ENCODE peak calls at places on chromosomes 4 and X, in eight cellular contexts. L, V, X, H, Z, D, R and K are unnamed samples.
A peak's percentile ranks its signal among the peaks of the same experiment; 100 is the strongest.

GRCh38 chrX:12950851-12951589 is 23.9 kb upstream of the TMSB4X start:
- DNase-seq in L (peak; percentile 81), V (peak; percentile 78), X (no peak), H (no peak), Z (peak; percentile 92), D (peak; percentile 76), R (peak; percentile 83), K (peak; percentile 52)

GRCh38 chr4:55666535-55666934 is 30.4 kb upstream of the NMU start:
- DNase-seq in L (no peak), V (no peak), X (no peak), H (no peak), Z (no peak), D (no peak), R (no peak), K (no peak)

GRCh38 chrX:38651625-38652601 is 90.6 kb downstream of the TSPAN7 start:
- DNase-seq in L (no peak), V (no peak), X (no peak), H (no peak), Z (no peak), D (no peak), R (no peak), K (no peak)

GRCh38 chr4:25180524-25181131 is 20.4 kb upstream of the SEPSECS start:
- DNase-seq in L (peak; percentile 24), V (no peak), X (no peak), H (no peak), Z (no peak), D (peak; percentile 39), R (peak; percentile 35), K (no peak)

GRCh38 chrX:10568428-10568827 is 52.0 kb downstream of the MID1 start:
- DNase-seq in L (no peak), V (no peak), X (no peak), H (no peak), Z (no peak), D (no peak), R (no peak), K (no peak)

GRCh38 chr4:78119698-78120097 is 62.6 kb downstream of the FRAS1 start:
- DNase-seq in L (no peak), V (no peak), X (no peak), H (no peak), Z (no peak), D (no peak), R (no peak), K (no peak)

GRCh38 chr4:122218762-122219161 is 66.6 kb downstream of the BLTP1 start:
- DNase-seq in L (no peak), V (no peak), X (no peak), H (no peak), Z (no peak), D (no peak), R (no peak), K (no peak)

GRCh38 chr4:107824367-107825071 is at the start of gene SGMS2:
- DNase-seq in L (no peak), V (peak; percentile 68), X (peak; percentile 93), H (peak; percentile 91), Z (peak; percentile 90), D (peak; percentile 24), R (peak; percentile 69), K (peak; percentile 12)

GRCh38 chr4:106541253-106541652 is 172.7 kb upstream of the GIMD1 start:
- DNase-seq in L (no peak), V (no peak), X (no peak), H (no peak), Z (no peak), D (no peak), R (no peak), K (no peak)

GRCh38 chr4:162131256-162131655 is 32.5 kb downstream of the FSTL5 start:
- DNase-seq in L (no peak), V (no peak), X (no peak), H (no peak), Z (no peak), D (no peak), R (no peak), K (no peak)

GRCh38 chrX:148562846-148563245 is 62.4 kb downstream of the AFF2 start:
- DNase-seq in L (no peak), V (no peak), X (no peak), H (no peak), Z (no peak), D (no peak), R (no peak), K (no peak)

GRCh38 chrX:133580630-133581029 is 165.3 kb upstream of the GPC4 start:
- DNase-seq in L (no peak), V (no peak), X (no peak), H (no peak), Z (no peak), D (no peak), R (no peak), K (no peak)

GRCh38 chr4:184762100-184762499 is 28.2 kb upstream of the CENPU start:
- DNase-seq in L (peak; percentile 62), V (no peak), X (no peak), H (no peak), Z (no peak), D (no peak), R (no peak), K (peak; percentile 20)

GRCh38 chr4:145553375-145553774 is 65.8 kb upstream of the MMAA start:
- DNase-seq in L (no peak), V (no peak), X (no peak), H (no peak), Z (no peak), D (no peak), R (no peak), K (no peak)

GRCh38 chrX:106007815-106008214 is 30.7 kb downstream of the SERPINA7 start:
- DNase-seq in L (no peak), V (no peak), X (no peak), H (no peak), Z (no peak), D (no peak), R (no peak), K (no peak)

GRCh38 chrX:37685452-37686347 is at the start of gene XK:
- DNase-seq in L (no peak), V (peak; percentile 2), X (peak; percentile 55), H (peak; percentile 51), Z (peak; percentile 81), D (peak; percentile 25), R (peak; percentile 74), K (peak; percentile 23)

GRCh38 chrX:24260827-24261550 is 52.9 kb downstream of the SUPT20HL2 start:
- DNase-seq in L (peak; percentile 77), V (no peak), X (peak; percentile 70), H (peak; percentile 16), Z (no peak), D (peak; percentile 37), R (no peak), K (no peak)

GRCh38 chr4:168978001-168978700 is 31.9 kb downstream of the CBR4 start:
- DNase-seq in L (no peak), V (no peak), X (no peak), H (no peak), Z (no peak), D (no peak), R (no peak), K (no peak)

GRCh38 chrX:2507904-2508630 is 7.3 kb upstream of the DHRSX start:
- DNase-seq in L (no peak), V (no peak), X (peak; percentile 8), H (no peak), Z (peak; percentile 36), D (no peak), R (no peak), K (no peak)

GRCh38 chrX:15751160-15751819 is 13.2 kb downstream of the CA5B start:
- DNase-seq in L (no peak), V (no peak), X (no peak), H (no peak), Z (no peak), D (no peak), R (no peak), K (peak; percentile 17)

GRCh38 chrX:15749642-15750610 is 11.9 kb downstream of the CA5B start:
- DNase-seq in L (no peak), V (no peak), X (peak; percentile 46), H (no peak), Z (no peak), D (peak; percentile 59), R (no peak), K (peak; percentile 36)

GRCh38 chrX:15755091-15755490 is 17.0 kb downstream of the CA5B start:
- DNase-seq in L (no peak), V (no peak), X (no peak), H (no peak), Z (no peak), D (no peak), R (no peak), K (no peak)

GRCh38 chrX:15747626-15748173 is 9.6 kb downstream of the CA5B start:
- DNase-seq in L (no peak), V (no peak), X (no peak), H (no peak), Z (no peak), D (no peak), R (no peak), K (no peak)

GRCh38 chrX:15750611-15751159 is 12.6 kb downstream of the CA5B start:
- DNase-seq in L (no peak), V (no peak), X (no peak), H (no peak), Z (no peak), D (no peak), R (no peak), K (no peak)
- H3K4me1 ChIP-seq in L (no peaks in the 10 kb centered on the region), V (peaks cover 10% of the 10 kb centered on the region), X (peaks cover 8% of the 10 kb centered on the region), H (no peaks in the 10 kb centered on the region), Z (peaks cover 16% of the 10 kb centered on the region), D (no peaks in the 10 kb centered on the region), R (peaks cover 7% of the 10 kb centered on the region), K (peaks cover 63% of the 10 kb centered on the region)

GRCh38 chrX:29911673-29912072 is 303.7 kb upstream of the MAGEB2 start:
- DNase-seq in L (no peak), V (no peak), X (no peak), H (no peak), Z (no peak), D (no peak), R (no peak), K (no peak)
- TF ChIP-seq CTCF in L (no peak), V (peak; percentile 31), X (no peak), H (no peak), Z (no peak), D (no peak), R (peak; percentile 27), K (no peak)

GRCh38 chr4:4170596-4171150 is 56.1 kb downstream of the OTOP1 start:
- DNase-seq in L (no peak), V (no peak), X (no peak), H (no peak), Z (no peak), D (no peak), R (no peak), K (no peak)
- H3K4me1 ChIP-seq in L (no peaks in the 10 kb centered on the region), V (no peaks in the 10 kb centered on the region), X (no peaks in the 10 kb centered on the region), H (no peaks in the 10 kb centered on the region), Z (no peaks in the 10 kb centered on the region), D (no peaks in the 10 kb centered on the region), R (no peaks in the 10 kb centered on the region), K (no peaks in the 10 kb centered on the region)

DNA sequence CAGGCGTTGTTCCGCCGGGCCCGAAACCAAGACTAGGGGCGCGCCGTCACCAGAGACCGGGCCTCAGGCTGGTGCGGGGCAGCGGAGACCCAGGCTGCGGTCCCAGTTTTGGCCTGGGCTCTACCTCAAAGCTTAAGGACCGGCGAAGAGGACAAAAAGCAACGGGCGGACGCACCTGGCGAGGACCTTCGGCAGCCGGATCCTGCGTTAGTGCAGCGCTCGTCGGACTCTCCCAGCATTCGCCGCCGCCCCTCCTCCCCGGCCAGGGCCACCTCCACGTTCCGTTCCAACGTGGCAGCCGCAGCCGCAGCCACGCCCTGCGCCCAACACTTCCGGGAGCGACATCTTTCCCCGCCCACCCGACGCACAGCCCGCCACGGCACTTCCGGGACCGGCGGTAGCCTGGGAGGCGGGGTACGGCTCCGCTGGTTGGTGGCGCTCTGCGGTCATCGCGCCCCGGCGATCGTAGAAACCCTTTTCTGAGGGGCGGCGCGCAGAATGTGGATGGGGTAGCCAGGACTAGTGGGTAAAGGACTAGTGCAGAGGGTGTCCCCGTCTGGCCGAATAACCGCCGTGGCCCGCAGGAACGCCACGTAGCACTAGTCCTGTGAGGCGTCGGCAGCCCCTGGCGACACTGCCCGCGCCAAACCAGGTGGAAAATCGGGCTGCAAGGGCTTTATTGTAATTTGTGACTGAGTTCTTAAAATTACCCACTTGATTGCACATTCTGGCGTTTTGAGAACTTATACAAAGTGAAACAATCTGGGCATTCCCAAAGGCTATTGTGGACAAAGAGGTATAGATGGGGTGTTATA is at the start of gene SEC31A:
- DNase-seq in L (peak; percentile 97), V (peak; percentile 59), X (peak; percentile 98), H (peak; percentile 96), Z (peak; percentile 100), D (peak; percentile 94), R (peak; percentile 97), K (peak; percentile 97)
- TF ChIP-seq CTCF in L (no peak), V (no peak), X (no peak), H (no peak), Z (no peak), D (no peak), R (peak; percentile 8), K (no peak)